ENCODE peak calls at places on chromosomes 1 and 21, in nine cellular contexts. T is bronchial epithelial cell, M is colonic mucosa, F is HS-5, U is NCI-H2029, H is sciatic nerve, X is C1 segment of cervical spinal cord, C is NCI-H1105, V is HuH-7. J is an unnamed sample.

GRCh38 chr1:154962795-154963330 is 1.3 kb upstream of the PYGO2 start:
- DNase-seq in H (no peak), C (no peak), M (no peak), U (no peak), F (no peak), T (no peak), V (no peak), X (no peak), J (no peak)

GRCh38 chr1:18929686-18930085 is 26.8 kb downstream of the IFFO2 start:
- DNase-seq in C (no peak), T (no peak), X (no peak), F (no peak), U (no peak), H (no peak), V (no peak), M (no peak), J (no peak)

GRCh38 chr1:201020040-201020591 is 3.4 kb downstream of the KIF21B start:
- DNase-seq in T (no peak), V (no peak), U (no peak), M (peak), X (no peak), H (no peak), F (no peak), C (no peak), J (no peak)

GRCh38 chr1:116374340-116375164 is 1.5 kb downstream of the ATP1A1 start:
- DNase-seq in M (peak), V (no peak), F (no peak), C (no peak), T (no peak), H (no peak), X (peak), U (no peak), J (no peak)

GRCh38 chr1:160123726-160124125 is 8.2 kb downstream of the ATP1A2 start:
- DNase-seq in V (no peak), T (no peak), H (no peak), F (no peak), X (no peak), U (no peak), M (no peak), C (no peak), J (no peak)

GRCh38 chr21:25938673-25939395 is 204.1 kb downstream of the GABPA start:
- DNase-seq in T (peak), C (no peak), H (no peak), F (no peak), V (no peak), U (peak), M (no peak), X (no peak), J (no peak)

GRCh38 chr1:184272178-184272866 is 114.5 kb upstream of the C1orf21 start:
- DNase-seq in X (no peak), U (no peak), M (no peak), V (no peak), H (no peak), T (no peak), F (peak), C (no peak), J (no peak)

GRCh38 chr1:66761273-66761672 is 9.0 kb downstream of the DYNLT5 start:
- DNase-seq in T (peak), F (no peak), V (no peak), H (no peak), M (no peak), X (no peak), U (no peak), C (no peak), J (no peak)

GRCh38 chr1:233480198-233480597 is 133.7 kb upstream of the KCNK1 start:
- DNase-seq in X (no peak), V (no peak), H (no peak), U (no peak), M (no peak), C (no peak), F (no peak), T (no peak), J (no peak)

GRCh38 chr1:23619299-23620188 is 60.2 kb upstream of the ID3 start:
- DNase-seq in H (no peak), M (peak), X (no peak), C (no peak), U (peak), V (peak), F (no peak), T (peak), J (peak)

GRCh38 chr1:58143972-58144752 is 402.4 kb downstream of the OMA1 start:
- DNase-seq in T (no peak), U (peak), X (no peak), V (no peak), M (no peak), H (no peak), F (no peak), C (peak), J (no peak)

GRCh38 chr1:1230656-1231399 is 973 bp downstream of the SDF4 start:
- DNase-seq in U (no peak), C (no peak), F (peak), T (peak), V (peak), H (no peak), M (peak), X (no peak), J (no peak)

GRCh38 chr1:89935235-89935634 is 59.7 kb upstream of the ZNF326 start:
- DNase-seq in F (no peak), H (no peak), U (no peak), M (no peak), T (no peak), V (no peak), C (no peak), X (peak), J (no peak)

GRCh38 chr1:173473599-173474011 is 3.5 kb upstream of the PRDX6 start:
- DNase-seq in U (no peak), F (peak), H (no peak), M (no peak), V (no peak), X (no peak), C (no peak), T (peak), J (no peak)

GRCh38 chr1:6033986-6034749 is 11.5 kb upstream of the KCNAB2 start:
- DNase-seq in V (peak), U (peak), X (peak), M (peak), H (no peak), T (peak), C (no peak), F (no peak), J (peak)

GRCh38 chr1:23533288-23534130 is 2.5 kb upstream of the E2F2 start:
- DNase-seq in U (no peak), M (no peak), C (no peak), V (no peak), F (no peak), H (no peak), T (peak), X (no peak), J (no peak)

GRCh38 chr1:230633469-230633868 is 8.8 kb upstream of the COG2 start:
- DNase-seq in C (no peak), F (no peak), H (no peak), U (no peak), M (no peak), V (no peak), T (no peak), X (no peak), J (no peak)

GRCh38 chr1:54517536-54517935 is 30.5 kb upstream of the ACOT11 start:
- DNase-seq in F (no peak), H (no peak), U (no peak), C (no peak), V (no peak), T (no peak), M (no peak), X (no peak), J (no peak)

GRCh38 chr1:204102029-204102611 is 29.2 kb downstream of the SOX13 start:
- DNase-seq in C (no peak), H (no peak), X (no peak), M (no peak), V (peak), T (no peak), U (peak), F (no peak), J (peak)

GRCh38 chr1:48223372-48224081 is 1.0 kb downstream of the SLC5A9 start:
- DNase-seq in C (no peak), H (no peak), V (no peak), U (peak), M (no peak), X (no peak), T (no peak), F (no peak), J (no peak)

GRCh38 chr1:5943373-5944068 is 48.7 kb downstream of the NPHP4 start:
- DNase-seq in H (no peak), C (no peak), T (no peak), U (no peak), F (no peak), M (no peak), V (no peak), X (no peak), J (no peak)

GRCh38 chr1:208510192-208510952 is 266.2 kb upstream of the PLXNA2 start:
- DNase-seq in V (no peak), T (peak), F (peak), H (no peak), U (no peak), X (no peak), M (no peak), C (no peak), J (no peak)

GRCh38 chr1:14260480-14260879 is 338.0 kb upstream of the KAZN start:
- DNase-seq in V (no peak), X (no peak), C (no peak), U (no peak), F (no peak), T (no peak), M (no peak), H (no peak), J (no peak)

GRCh38 chr21:46092026-46092764 is 5.7 kb upstream of the COL6A2 start:
- DNase-seq in X (no peak), U (no peak), F (peak), M (peak), V (no peak), H (peak), C (no peak), T (no peak), J (no peak)

GRCh38 chr21:32055305-32055704 is 182.5 kb downstream of the HUNK start:
- DNase-seq in M (no peak), C (no peak), T (no peak), V (no peak), F (no peak), U (no peak), H (no peak), X (no peak), J (no peak)